ENCODE peak calls at places on chromosomes 11 and 22, in nine cellular contexts. One of them, this sample, is unnamed.

GRCh38 chr22:41021039-41021654 is 70.0 kb downstream of the RBX1 start:
- DNase-seq in GM23338: peak
- DNase-seq in prostate gland: peak
- DNase-seq in transverse colon: peak
- DNase-seq in sigmoid colon: peak
- DNase-seq in GM12878: no peak
- DNase-seq in K562: no peak
- DNase-seq in breast epithelium: peak
- DNase-seq in endothelial cell of umbilical vein: no peak
- DNase-seq in this sample: peak

GRCh38 chr11:121583825-121584224 is 131.1 kb upstream of the SORL1-AS1 start:
- DNase-seq in GM23338: no peak
- DNase-seq in prostate gland: no peak
- DNase-seq in transverse colon: no peak
- DNase-seq in sigmoid colon: no peak
- DNase-seq in GM12878: no peak
- DNase-seq in K562: no peak
- DNase-seq in breast epithelium: no peak
- DNase-seq in endothelial cell of umbilical vein: no peak
- DNase-seq in this sample: no peak

GRCh38 chr11:59680287-59681154 is 11.7 kb upstream of the PATL1 start:
- DNase-seq in GM23338: peak
- DNase-seq in prostate gland: peak
- DNase-seq in transverse colon: peak
- DNase-seq in sigmoid colon: peak
- DNase-seq in GM12878: peak
- DNase-seq in K562: peak
- DNase-seq in breast epithelium: peak
- DNase-seq in endothelial cell of umbilical vein: peak
- DNase-seq in this sample: peak

GRCh38 chr11:73975479-73975757 is 7.2 kb downstream of the UCP2 start:
- DNase-seq in GM23338: no peak
- DNase-seq in prostate gland: no peak
- DNase-seq in transverse colon: no peak
- DNase-seq in sigmoid colon: peak
- DNase-seq in GM12878: no peak
- DNase-seq in K562: no peak
- DNase-seq in breast epithelium: no peak
- DNase-seq in endothelial cell of umbilical vein: no peak
- DNase-seq in this sample: peak

GRCh38 chr11:63680842-63681207 is 475 bp upstream of the RTN3 start:
- DNase-seq in GM23338: peak
- DNase-seq in prostate gland: no peak
- DNase-seq in transverse colon: no peak
- DNase-seq in sigmoid colon: no peak
- DNase-seq in GM12878: no peak
- DNase-seq in K562: peak
- DNase-seq in breast epithelium: no peak
- DNase-seq in endothelial cell of umbilical vein: no peak
- DNase-seq in this sample: no peak

GRCh38 chr11:2140411-2141400 is 1.5 kb upstream of the IGF2 start:
- DNase-seq in GM23338: peak
- DNase-seq in prostate gland: no peak
- DNase-seq in transverse colon: no peak
- DNase-seq in sigmoid colon: no peak
- DNase-seq in GM12878: no peak
- DNase-seq in K562: no peak
- DNase-seq in breast epithelium: no peak
- DNase-seq in endothelial cell of umbilical vein: no peak
- DNase-seq in this sample: no peak

GRCh38 chr22:30876221-30876751 is 92.3 kb downstream of the MORC2 start:
- DNase-seq in GM23338: no peak
- DNase-seq in prostate gland: no peak
- DNase-seq in transverse colon: no peak
- DNase-seq in sigmoid colon: peak
- DNase-seq in GM12878: no peak
- DNase-seq in K562: no peak
- DNase-seq in breast epithelium: no peak
- DNase-seq in endothelial cell of umbilical vein: no peak
- DNase-seq in this sample: peak

GRCh38 chr22:44628273-44628672 is 73.7 kb upstream of the PRR5 start:
- DNase-seq in GM23338: no peak
- DNase-seq in prostate gland: no peak
- DNase-seq in transverse colon: no peak
- DNase-seq in sigmoid colon: no peak
- DNase-seq in GM12878: no peak
- DNase-seq in K562: no peak
- DNase-seq in breast epithelium: no peak
- DNase-seq in endothelial cell of umbilical vein: no peak
- DNase-seq in this sample: no peak

GRCh38 chr11:10514713-10515112 is 26.3 kb downstream of the RNF141 start:
- DNase-seq in GM23338: no peak
- DNase-seq in prostate gland: no peak
- DNase-seq in transverse colon: no peak
- DNase-seq in sigmoid colon: no peak
- DNase-seq in GM12878: no peak
- DNase-seq in K562: no peak
- DNase-seq in breast epithelium: no peak
- DNase-seq in endothelial cell of umbilical vein: peak
- DNase-seq in this sample: no peak

GRCh38 chr22:18023509-18024275 is 669 bp downstream of the MICAL3 start:
- DNase-seq in GM23338: peak
- DNase-seq in prostate gland: peak
- DNase-seq in transverse colon: peak
- DNase-seq in sigmoid colon: peak
- DNase-seq in GM12878: no peak
- DNase-seq in K562: peak
- DNase-seq in breast epithelium: peak
- DNase-seq in endothelial cell of umbilical vein: peak
- DNase-seq in this sample: peak

GRCh38 chr11:23959466-23959865 is 537.4 kb upstream of the LUZP2 start:
- DNase-seq in GM23338: peak
- DNase-seq in prostate gland: no peak
- DNase-seq in transverse colon: no peak
- DNase-seq in sigmoid colon: no peak
- DNase-seq in GM12878: no peak
- DNase-seq in K562: no peak
- DNase-seq in breast epithelium: no peak
- DNase-seq in endothelial cell of umbilical vein: no peak
- DNase-seq in this sample: no peak

GRCh38 chr11:122149232-122149631 is 33.2 kb upstream of the BLID start:
- DNase-seq in GM23338: no peak
- DNase-seq in prostate gland: no peak
- DNase-seq in transverse colon: no peak
- DNase-seq in sigmoid colon: no peak
- DNase-seq in GM12878: no peak
- DNase-seq in K562: no peak
- DNase-seq in breast epithelium: no peak
- DNase-seq in endothelial cell of umbilical vein: no peak
- DNase-seq in this sample: no peak

GRCh38 chr11:3215346-3216026 is 3.1 kb downstream of the MRGPRG start:
- DNase-seq in GM23338: no peak
- DNase-seq in prostate gland: no peak
- DNase-seq in transverse colon: peak
- DNase-seq in sigmoid colon: peak
- DNase-seq in GM12878: no peak
- DNase-seq in K562: no peak
- DNase-seq in breast epithelium: no peak
- DNase-seq in endothelial cell of umbilical vein: no peak
- DNase-seq in this sample: peak

GRCh38 chr11:82823635-82824614 is 76.3 kb downstream of the PRCP start:
- DNase-seq in GM23338: no peak
- DNase-seq in prostate gland: no peak
- DNase-seq in transverse colon: no peak
- DNase-seq in sigmoid colon: no peak
- DNase-seq in GM12878: no peak
- DNase-seq in K562: no peak
- DNase-seq in breast epithelium: no peak
- DNase-seq in endothelial cell of umbilical vein: peak
- DNase-seq in this sample: no peak

GRCh38 chr22:41684194-41684593 is 4.5 kb downstream of the SNU13 start:
- DNase-seq in GM23338: no peak
- DNase-seq in prostate gland: no peak
- DNase-seq in transverse colon: no peak
- DNase-seq in sigmoid colon: no peak
- DNase-seq in GM12878: no peak
- DNase-seq in K562: no peak
- DNase-seq in breast epithelium: no peak
- DNase-seq in endothelial cell of umbilical vein: no peak
- DNase-seq in this sample: no peak

GRCh38 chr22:43883012-43883661 is 8.7 kb downstream of the PNPLA5 start:
- DNase-seq in GM23338: peak
- DNase-seq in prostate gland: peak
- DNase-seq in transverse colon: peak
- DNase-seq in sigmoid colon: peak
- DNase-seq in GM12878: no peak
- DNase-seq in K562: peak
- DNase-seq in breast epithelium: peak
- DNase-seq in endothelial cell of umbilical vein: peak
- DNase-seq in this sample: peak

GRCh38 chr11:1549355-1550330 is 22.4 kb downstream of the DUSP8 start:
- DNase-seq in GM23338: no peak
- DNase-seq in prostate gland: no peak
- DNase-seq in transverse colon: no peak
- DNase-seq in sigmoid colon: no peak
- DNase-seq in GM12878: no peak
- DNase-seq in K562: peak
- DNase-seq in breast epithelium: no peak
- DNase-seq in endothelial cell of umbilical vein: no peak
- DNase-seq in this sample: no peak

GRCh38 chr11:42524534-42525227 is 787.1 kb upstream of the API5 start:
- DNase-seq in GM23338: peak
- DNase-seq in prostate gland: peak
- DNase-seq in transverse colon: peak
- DNase-seq in sigmoid colon: peak
- DNase-seq in GM12878: peak
- DNase-seq in K562: peak
- DNase-seq in breast epithelium: peak
- DNase-seq in endothelial cell of umbilical vein: peak
- DNase-seq in this sample: no peak

GRCh38 chr11:57202282-57202681 is 20.5 kb downstream of the LRRC55 start:
- DNase-seq in GM23338: no peak
- DNase-seq in prostate gland: no peak
- DNase-seq in transverse colon: no peak
- DNase-seq in sigmoid colon: no peak
- DNase-seq in GM12878: no peak
- DNase-seq in K562: no peak
- DNase-seq in breast epithelium: no peak
- DNase-seq in endothelial cell of umbilical vein: no peak
- DNase-seq in this sample: no peak
- TF ChIP-seq POLR2AphosphoS5 in GM23338: no peak
- TF ChIP-seq POLR2AphosphoS5 in prostate gland: no peak
- TF ChIP-seq POLR2AphosphoS5 in transverse colon: no peak
- TF ChIP-seq POLR2AphosphoS5 in sigmoid colon: no peak
- TF ChIP-seq POLR2AphosphoS5 in GM12878: no peak
- TF ChIP-seq POLR2AphosphoS5 in K562: no peak
- TF ChIP-seq POLR2AphosphoS5 in breast epithelium: no peak
- TF ChIP-seq POLR2AphosphoS5 in endothelial cell of umbilical vein: no peak
- TF ChIP-seq POLR2AphosphoS5 in this sample: no peak

GRCh38 chr11:118900535-118901384 is 17.1 kb downstream of the CXCR5 start:
- DNase-seq in GM23338: no peak
- DNase-seq in prostate gland: no peak
- DNase-seq in transverse colon: no peak
- DNase-seq in sigmoid colon: peak
- DNase-seq in GM12878: no peak
- DNase-seq in K562: no peak
- DNase-seq in breast epithelium: no peak
- DNase-seq in endothelial cell of umbilical vein: no peak
- DNase-seq in this sample: peak
- TF ChIP-seq POLR2AphosphoS5 in GM23338: no peak
- TF ChIP-seq POLR2AphosphoS5 in prostate gland: no peak
- TF ChIP-seq POLR2AphosphoS5 in transverse colon: no peak
- TF ChIP-seq POLR2AphosphoS5 in sigmoid colon: no peak
- TF ChIP-seq POLR2AphosphoS5 in GM12878: no peak
- TF ChIP-seq POLR2AphosphoS5 in K562: no peak
- TF ChIP-seq POLR2AphosphoS5 in breast epithelium: no peak
- TF ChIP-seq POLR2AphosphoS5 in endothelial cell of umbilical vein: no peak
- TF ChIP-seq POLR2AphosphoS5 in this sample: no peak

DNA sequence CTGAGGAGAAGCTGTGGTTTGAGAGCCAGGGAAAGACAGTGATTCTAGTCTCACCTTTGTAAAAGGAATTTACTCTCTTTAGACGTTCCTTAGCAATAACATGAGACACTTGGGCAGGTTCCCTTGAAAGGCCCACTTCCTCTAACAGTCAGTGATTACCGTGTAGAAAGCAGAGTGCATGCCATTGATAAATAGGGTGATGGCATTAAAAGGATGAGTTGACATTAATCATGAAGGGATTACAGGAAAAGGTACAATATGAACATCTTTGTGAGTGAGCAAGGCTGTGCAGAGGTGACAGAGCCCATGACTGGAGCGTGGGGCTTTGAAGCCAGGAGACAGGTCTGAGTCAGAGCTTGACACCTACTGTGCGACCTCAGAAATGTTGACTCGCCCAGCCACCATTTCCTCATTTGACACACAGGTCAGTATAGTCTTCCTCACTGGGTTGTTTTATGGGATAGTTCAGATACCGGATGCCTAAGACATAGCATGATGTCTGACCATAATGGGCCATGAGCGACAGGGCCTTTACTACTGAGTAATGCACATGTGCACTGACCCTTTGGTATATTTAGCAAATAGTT is 341.7 kb upstream of the MTNR1B start:
- DNase-seq in GM23338: peak
- DNase-seq in prostate gland: no peak
- DNase-seq in transverse colon: no peak
- DNase-seq in sigmoid colon: no peak
- DNase-seq in GM12878: no peak
- DNase-seq in K562: no peak
- DNase-seq in breast epithelium: no peak
- DNase-seq in endothelial cell of umbilical vein: no peak
- DNase-seq in this sample: no peak
- TF ChIP-seq POLR2AphosphoS5 in GM23338: no peak
- TF ChIP-seq POLR2AphosphoS5 in prostate gland: no peak
- TF ChIP-seq POLR2AphosphoS5 in transverse colon: no peak
- TF ChIP-seq POLR2AphosphoS5 in sigmoid colon: no peak
- TF ChIP-seq POLR2AphosphoS5 in GM12878: no peak
- TF ChIP-seq POLR2AphosphoS5 in K562: no peak
- TF ChIP-seq POLR2AphosphoS5 in breast epithelium: no peak
- TF ChIP-seq POLR2AphosphoS5 in endothelial cell of umbilical vein: no peak
- TF ChIP-seq POLR2AphosphoS5 in this sample: no peak

DNA sequence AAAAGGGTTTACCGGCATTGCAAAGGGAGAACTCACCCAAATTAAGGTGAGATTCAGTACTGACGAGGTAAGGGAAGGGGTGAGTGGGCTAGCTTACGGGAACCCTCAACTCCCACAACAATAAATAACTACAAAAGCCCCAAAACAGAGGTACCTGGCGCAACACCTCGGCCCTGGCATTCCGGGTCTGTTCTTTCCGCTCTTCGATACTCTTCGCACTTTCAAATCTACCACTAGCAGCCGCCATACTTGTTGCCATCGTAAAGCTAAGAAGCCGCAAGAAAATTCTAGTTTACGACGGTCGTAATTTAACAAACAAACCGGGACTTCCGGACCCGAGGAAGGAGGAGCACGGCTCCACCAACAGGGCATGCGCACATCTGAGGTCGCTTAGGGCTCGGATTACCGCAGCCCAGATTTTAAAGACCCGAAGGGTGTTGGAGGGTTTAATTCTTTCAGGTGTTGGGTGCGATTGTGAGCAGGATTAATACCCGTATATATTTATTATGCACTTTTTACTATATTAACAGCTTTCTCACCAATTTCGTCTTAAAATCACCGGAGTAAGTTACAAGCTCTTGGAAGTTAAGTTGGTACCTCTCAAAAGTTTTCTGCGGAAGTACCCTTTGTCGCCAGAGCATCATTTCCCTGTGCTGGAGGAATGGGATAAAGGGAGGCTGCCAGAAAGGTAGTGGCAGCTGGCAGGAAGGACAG is at the start of gene CWF19L2:
- DNase-seq in GM23338: peak
- DNase-seq in prostate gland: peak
- DNase-seq in transverse colon: peak
- DNase-seq in sigmoid colon: peak
- DNase-seq in GM12878: peak
- DNase-seq in K562: peak
- DNase-seq in breast epithelium: peak
- DNase-seq in endothelial cell of umbilical vein: peak
- DNase-seq in this sample: peak
- TF ChIP-seq POLR2AphosphoS5 in GM23338: peak
- TF ChIP-seq POLR2AphosphoS5 in prostate gland: peak
- TF ChIP-seq POLR2AphosphoS5 in transverse colon: peak
- TF ChIP-seq POLR2AphosphoS5 in sigmoid colon: peak
- TF ChIP-seq POLR2AphosphoS5 in GM12878: peak
- TF ChIP-seq POLR2AphosphoS5 in K562: peak
- TF ChIP-seq POLR2AphosphoS5 in breast epithelium: no peak
- TF ChIP-seq POLR2AphosphoS5 in endothelial cell of umbilical vein: peak
- TF ChIP-seq POLR2AphosphoS5 in this sample: peak